ENCODE peak calls at places on chromosomes 12 and 14, in four cellular contexts. W, O, X and Y are unnamed samples.

GRCh38 chr12:115437061-115437567 is 753.1 kb upstream of the TBX3 start:
- DNase-seq in W (no peak), O (no peak), X (no peak), Y (no peak)

GRCh38 chr12:44875954-44876553 is at the start of gene NELL2:
- DNase-seq in O (peak), X (no peak), W (no peak), Y (peak)

GRCh38 chr12:106301241-106301610 is 1.3 kb upstream of the TCP11L2 start:
- DNase-seq in O (no peak), X (no peak), W (no peak), Y (no peak)

GRCh38 chr12:48388430-48388829 is 37.7 kb upstream of the ZNF641 start:
- DNase-seq in O (peak), W (no peak), X (no peak), Y (peak)

GRCh38 chr12:46207644-46208043 is 61.2 kb downstream of the SLC38A1 start:
- DNase-seq in X (no peak), W (no peak), O (no peak), Y (no peak)

GRCh38 chr14:99615497-99616245 is 11.7 kb upstream of the CCDC85C start:
- DNase-seq in O (no peak), W (no peak), X (no peak), Y (no peak)

GRCh38 chr14:65170768-65171251 is 68.5 kb upstream of the MAX start:
- DNase-seq in X (no peak), O (peak), W (no peak), Y (peak)

GRCh38 chr14:42569227-42569626 is 962.6 kb downstream of the LRFN5 start:
- DNase-seq in X (no peak), O (no peak), W (no peak), Y (no peak)

GRCh38 chr12:82325540-82326336 is 32.4 kb downstream of the CCDC59 start:
- DNase-seq in O (no peak), X (no peak), W (no peak), Y (no peak)

GRCh38 chr14:88323520-88324199 is 591 bp upstream of the KCNK10 start:
- DNase-seq in W (no peak), X (no peak), O (no peak), Y (peak)

GRCh38 chr12:1800646-1801284 is 19.6 kb upstream of the LRTM2 start:
- DNase-seq in W (no peak), X (no peak), O (peak), Y (peak)

GRCh38 chr14:69612759-69613145 is 1.4 kb downstream of the SUSD6 start:
- DNase-seq in X (no peak), O (peak), W (no peak), Y (peak)

GRCh38 chr12:67640863-67641262 is 7.7 kb upstream of the DYRK2 start:
- DNase-seq in X (no peak), W (no peak), O (no peak), Y (no peak)

GRCh38 chr12:109069307-109070231 is 17.2 kb downstream of the USP30 start:
- DNase-seq in O (no peak), W (no peak), X (no peak), Y (no peak)

GRCh38 chr12:47825239-47825639 is 5.5 kb upstream of the HDAC7 start:
- DNase-seq in O (peak), X (no peak), W (no peak), Y (no peak)

GRCh38 chr12:60072911-60073310 is 477.1 kb downstream of the SLC16A7 start:
- DNase-seq in O (peak), X (peak), W (peak), Y (peak)

GRCh38 chr12:89461190-89461589 is 63.4 kb downstream of the GALNT4 start:
- DNase-seq in O (no peak), X (no peak), W (no peak), Y (peak)

GRCh38 chr12:835754-836493 is 83.5 kb downstream of the WNK1 start:
- DNase-seq in W (no peak), X (no peak), O (no peak), Y (no peak)

GRCh38 chr12:10398168-10398567 is 8.3 kb upstream of the KLRK1 start:
- DNase-seq in O (no peak), X (no peak), W (no peak), Y (no peak)

GRCh38 chr12:116820077-116820656 is 61.1 kb downstream of the HRK start:
- DNase-seq in O (no peak), X (no peak), W (no peak), Y (peak)

GRCh38 chr12:3145036-3145435 is 67.9 kb downstream of the TSPAN9 start:
- DNase-seq in X (no peak), W (no peak), O (no peak), Y (no peak)

GRCh38 chr14:101578489-101578888 is 17.2 kb downstream of the DIO3 start:
- DNase-seq in W (no peak), O (no peak), X (no peak), Y (no peak)

GRCh38 chr12:124456652-124457152 is 110.7 kb downstream of the NCOR2 start:
- DNase-seq in W (no peak), X (no peak), O (no peak), Y (no peak)

GRCh38 chr12:58814036-58814435 is 106.3 kb downstream of the LRIG3 start:
- DNase-seq in O (no peak), X (no peak), W (no peak), Y (no peak)

GRCh38 chr12:83979785-83980184 is 932.8 kb downstream of the SLC6A15 start:
- DNase-seq in O (peak), X (no peak), W (no peak), Y (no peak)

GRCh38 chr12:119988440-119988787 is 622 bp upstream of the BICDL1 start:
- DNase-seq in X (no peak), W (peak), O (no peak), Y (peak)

GRCh38 chr12:28191690-28192089 is 1.4 kb downstream of the CCDC91 start:
- DNase-seq in O (no peak), X (no peak), W (no peak), Y (peak)

GRCh38 chr14:79586401-79586800 is 624.9 kb downstream of the DIO2 start:
- DNase-seq in O (no peak), W (no peak), X (no peak), Y (no peak)

GRCh38 chr14:65927871-65928270 is 515.3 kb downstream of the FUT8 start:
- DNase-seq in W (no peak), X (no peak), O (no peak), Y (no peak)

GRCh38 chr12:77983859-77984258 is 153.2 kb downstream of the NAV3 start:
- DNase-seq in O (no peak), W (no peak), X (no peak), Y (no peak)

GRCh38 chr14:21382886-21383847 is 652 bp downstream of the SUPT16H start:
- DNase-seq in O (peak), X (peak), W (peak), Y (peak)